ENCODE peak calls at places on chromosomes 3 and 15, in five cellular contexts. G, Z, W, S and L are unnamed samples.

GRCh38 chr3:21484323-21485154 is 266.5 kb downstream of the ZNF385D start:
- DNase-seq in Z (peak; percentile 79), G (peak; percentile 55), W (peak; percentile 77), S (peak; percentile 80), L (peak; percentile 29)

GRCh38 chr3:5162102-5162501 is 25.4 kb upstream of the EDEM1 start:
- DNase-seq in S (peak; percentile 92), Z (no peak), G (no peak), W (no peak), L (peak; percentile 47)

GRCh38 chr3:188720215-188720614 is 451.6 kb upstream of the TPRG1 start:
- DNase-seq in W (no peak), Z (no peak), S (no peak), G (no peak), L (no peak)

GRCh38 chr3:1251282-1252060 is 158.6 kb downstream of the CNTN6 start:
- DNase-seq in W (no peak), Z (no peak), S (no peak), G (no peak), L (no peak)

GRCh38 chr3:52123106-52123708 is 31.0 kb downstream of the POC1A start:
- DNase-seq in Z (peak; percentile 80), S (peak; percentile 88), W (peak; percentile 92), G (peak; percentile 66), L (peak; percentile 68)

GRCh38 chr15:88526247-88526879 is 20.1 kb downstream of the DET1 start:
- DNase-seq in G (no peak), S (no peak), Z (no peak), W (no peak), L (no peak)

GRCh38 chr3:39978293-39978692 is 168.9 kb downstream of the MYRIP start:
- DNase-seq in Z (no peak), S (no peak), W (no peak), G (no peak), L (no peak)

GRCh38 chr3:48573973-48574585 is 10.5 kb upstream of the UCN2 start:
- DNase-seq in G (no peak), W (no peak), Z (no peak), S (no peak), L (no peak)

GRCh38 chr3:182384182-182384581 is 409.1 kb upstream of the ATP11B start:
- DNase-seq in W (no peak), S (no peak), Z (no peak), G (no peak), L (no peak)

GRCh38 chr3:33417051-33417673 is 23.0 kb downstream of the UBP1 start:
- DNase-seq in S (no peak), G (no peak), W (no peak), Z (no peak), L (peak; percentile 46)

GRCh38 chr3:49333091-49333490 is 6.8 kb downstream of the USP4 start:
- DNase-seq in G (no peak), Z (no peak), W (no peak), S (peak; percentile 68), L (no peak)

GRCh38 chr15:27768731-27769510 is 330.2 kb downstream of the OCA2 start:
- DNase-seq in S (no peak), Z (no peak), W (no peak), G (no peak), L (no peak)

GRCh38 chr15:41262571-41262970 is 31.5 kb downstream of the CHP1 start:
- DNase-seq in S (no peak), Z (no peak), W (no peak), G (no peak), L (no peak)

GRCh38 chr3:50255251-50255615 is 13.7 kb upstream of the SEMA3B start:
- DNase-seq in S (no peak), G (no peak), W (no peak), Z (no peak), L (no peak)

GRCh38 chr15:31486906-31487695 is 160.5 kb downstream of the KLF13 start:
- DNase-seq in W (no peak), G (no peak), S (no peak), Z (peak; percentile 19), L (no peak)

GRCh38 chr15:70062321-70062956 is 35.3 kb downstream of the TLE3 start:
- DNase-seq in G (no peak), W (no peak), S (no peak), Z (no peak), L (no peak)

GRCh38 chr3:118636841-118637240 is 397.8 kb downstream of the IGSF11 start:
- DNase-seq in S (peak; percentile 3), W (no peak), Z (peak; percentile 40), G (no peak), L (no peak)

GRCh38 chr3:9169951-9170850 is 79.2 kb downstream of the SRGAP3 start:
- DNase-seq in Z (no peak), G (no peak), S (no peak), W (no peak), L (no peak)

GRCh38 chr15:73822998-73823397 is 50.4 kb upstream of the TBC1D21 start:
- DNase-seq in Z (no peak), W (no peak), G (peak; percentile 32), S (peak; percentile 38), L (peak; percentile 34)

GRCh38 chr15:57122080-57122845 is 203.8 kb downstream of the TCF12 start:
- DNase-seq in Z (no peak), G (no peak), W (no peak), S (no peak), L (no peak)

GRCh38 chr3:155321418-155321817 is 27.9 kb upstream of the STRIT1 start:
- DNase-seq in G (no peak), S (no peak), W (no peak), Z (no peak), L (no peak)

GRCh38 chr3:69353492-69353891 is 32.4 kb downstream of the FRMD4B start:
- DNase-seq in W (no peak), S (peak; percentile 32), Z (no peak), G (no peak), L (no peak)

GRCh38 chr15:72735111-72735510 is 48.4 kb downstream of the ADPGK start:
- DNase-seq in Z (no peak), W (no peak), G (no peak), S (no peak), L (no peak)

GRCh38 chr15:62469874-62470688 is 305.0 kb upstream of the C2CD4B start:
- DNase-seq in G (no peak), Z (peak; percentile 59), S (no peak), W (no peak), L (peak; percentile 67)

GRCh38 chr3:186598108-186598784 is 14.6 kb upstream of the AHSG start:
- DNase-seq in S (peak; percentile 79), W (no peak), G (no peak), Z (no peak), L (no peak)

GRCh38 chr3:111200027-111200426 is 128.4 kb downstream of the NECTIN3 start:
- DNase-seq in S (peak; percentile 1), Z (no peak), W (no peak), G (no peak), L (peak; percentile 9)

GRCh38 chr3:108510496-108510895 is at the start of gene MYH15:
- DNase-seq in Z (no peak), S (no peak), G (no peak), W (no peak), L (no peak)

GRCh38 chr3:194275231-194275671 is 75.9 kb downstream of the CPN2 start:
- DNase-seq in Z (peak; percentile 30), G (no peak), W (no peak), S (peak; percentile 32), L (peak; percentile 46)

GRCh38 chr3:190826018-190826417 is 36.5 kb downstream of the GMNC start:
- DNase-seq in S (no peak), W (no peak), G (no peak), Z (no peak), L (no peak)

GRCh38 chr3:197951392-197951990 is 1.5 kb downstream of the RPL35A start:
- DNase-seq in Z (no peak), S (no peak), G (no peak), W (no peak), L (no peak)

GRCh38 chr3:197952440-197952839 is 2.5 kb downstream of the RPL35A start:
- DNase-seq in Z (no peak), W (no peak), S (no peak), G (no peak), L (no peak)

GRCh38 chr3:197949191-197949766 is 711 bp upstream of the RPL35A start:
- DNase-seq in G (no peak), W (no peak), S (no peak), Z (no peak), L (no peak)

GRCh38 chr3:197950661-197951029 is 655 bp downstream of the RPL35A start:
- DNase-seq in Z (no peak), S (no peak), G (no peak), W (no peak), L (no peak)

GRCh38 chr3:197949767-197950660 is at the start of gene RPL35A:
- DNase-seq in W (peak; percentile 90), G (peak; percentile 96), Z (peak; percentile 84), S (peak; percentile 98), L (peak; percentile 97)
- H2BK12ac ChIP-seq in W (peak within 1 kb of the TSS; percentile 92), G (no peak within 1 kb of the TSS), Z (no peak within 1 kb of the TSS), S (no peak within 1 kb of the TSS), L (peak within 1 kb of the TSS; percentile 15)

DNA sequence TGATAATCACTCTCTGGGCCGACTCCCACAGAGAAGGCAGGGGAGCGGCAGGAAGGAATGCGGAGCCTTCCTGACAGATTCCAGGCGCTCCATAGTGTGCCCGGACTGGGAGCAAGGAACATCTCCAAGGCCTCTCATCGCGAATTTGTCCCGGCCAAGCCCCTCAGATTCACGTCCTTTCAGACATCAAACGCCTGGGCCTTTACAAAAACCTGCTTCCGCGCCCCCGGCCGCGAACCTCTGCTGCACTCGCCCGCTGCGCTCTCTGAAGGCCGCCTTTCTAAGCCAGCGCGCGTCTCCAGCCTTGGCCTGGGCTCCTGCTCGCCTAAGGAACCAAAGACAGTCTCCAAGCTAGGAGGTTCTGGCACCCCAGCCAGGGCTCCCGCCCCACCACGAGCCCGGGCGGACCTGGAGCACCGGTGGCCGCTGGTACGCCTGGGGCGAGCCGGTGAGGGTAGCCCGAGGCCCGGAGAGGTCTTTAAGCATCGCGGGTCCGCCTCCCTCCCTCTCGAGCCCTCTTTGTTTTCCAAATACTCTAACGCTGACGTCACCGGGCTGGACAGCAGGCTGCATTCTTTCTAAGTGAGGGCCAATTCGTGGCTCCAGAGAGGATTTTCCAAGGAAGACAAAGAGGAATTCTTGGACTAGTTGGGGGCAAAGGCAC is 837 bp downstream of the AMOTL2 start:
- DNase-seq in S (peak; percentile 97), G (peak; percentile 94), W (peak; percentile 91), Z (peak; percentile 91), L (peak; percentile 92)
- H3K14ac ChIP-seq in S (peak overlapping the region; percentile 89), G (peak overlapping the region; percentile 28), W (no peak overlapping the region), Z (peak overlapping the region; percentile 97), L (no peak overlapping the region)

GRCh38 chr15:39267685-39268084 is 313.2 kb upstream of the THBS1 start:
- DNase-seq in W (no peak), G (no peak), S (no peak), Z (no peak), L (peak; percentile 53)
- H2BK12ac ChIP-seq in W (no peak overlapping the region), G (no peak overlapping the region), S (no peak overlapping the region), Z (no peak overlapping the region), L (no peak overlapping the region)

DNA sequence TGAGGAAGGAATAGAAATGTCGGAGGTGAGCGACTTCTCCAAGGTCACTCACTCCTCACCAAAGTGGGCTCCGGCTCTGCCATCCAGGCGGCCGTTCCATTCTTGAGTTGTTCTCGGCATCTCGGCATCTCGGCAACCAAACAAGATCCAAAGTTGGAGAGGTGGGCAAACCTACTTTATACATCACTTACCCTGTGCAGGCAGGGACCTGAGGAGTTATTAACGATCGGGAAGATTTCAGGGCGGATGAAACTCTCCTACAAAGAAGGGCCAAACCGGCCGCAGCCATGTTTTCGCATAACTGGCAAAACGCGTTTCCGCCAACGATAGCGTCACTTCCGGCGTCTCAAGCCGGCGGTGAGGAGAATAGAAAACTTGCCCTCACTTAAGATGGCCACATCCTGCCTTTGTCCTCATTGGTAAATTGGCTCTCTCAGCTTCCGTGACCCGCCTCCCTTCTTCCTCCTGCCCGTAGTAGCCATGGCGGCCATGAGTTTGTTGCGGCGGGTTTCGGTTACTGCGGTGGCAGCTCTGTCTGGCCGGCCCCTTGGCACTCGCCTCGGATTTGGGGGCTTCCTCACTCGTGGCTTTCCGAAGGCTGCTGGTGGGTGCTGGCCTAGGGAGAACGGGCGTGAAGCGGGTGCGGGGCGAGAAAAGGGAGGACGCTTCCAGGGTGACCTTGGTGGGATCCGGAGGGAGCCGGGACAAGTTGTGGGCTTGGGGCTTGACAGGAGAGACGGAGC is at the start of the genes MRPL47 and NDUFB5:
- DNase-seq in S (peak; percentile 98), Z (peak; percentile 94), W (peak; percentile 92), G (peak; percentile 91), L (peak; percentile 98)
- H3K14ac ChIP-seq in S (peak within 1 kb of the TSS; percentile 97), Z (peak within 1 kb of the TSS; percentile 94), W (no peak within 1 kb of the TSS), G (no peak within 1 kb of the TSS), L (peak within 1 kb of the TSS; percentile 95)